ENCODE peak calls at places on chromosome 6, in five cellular contexts. One of them, this sample, is unnamed.

GRCh38 chr6:121770943-121771342 is 335.5 kb downstream of the GJA1 start:
- DNase-seq in breast epithelium: no peak
- DNase-seq in suprapubic skin: no peak
- DNase-seq in stomach: no peak
- DNase-seq in SK-N-SH: no peak
- DNase-seq in this sample: no peak

GRCh38 chr6:135162678-135163439 is 18.2 kb upstream of the MYB start:
- DNase-seq in breast epithelium: no peak
- DNase-seq in SK-N-SH: peak
- DNase-seq in stomach: peak
- DNase-seq in suprapubic skin: no peak
- DNase-seq in this sample: peak

GRCh38 chr6:129709451-129709908 is 497 bp downstream of the ARHGAP18 start:
- DNase-seq in SK-N-SH: no peak
- DNase-seq in breast epithelium: no peak
- DNase-seq in stomach: peak
- DNase-seq in suprapubic skin: no peak
- DNase-seq in this sample: no peak

GRCh38 chr6:16803294-16804006 is 42.2 kb upstream of the ATXN1 start:
- DNase-seq in SK-N-SH: no peak
- DNase-seq in breast epithelium: no peak
- DNase-seq in stomach: no peak
- DNase-seq in suprapubic skin: no peak
- DNase-seq in this sample: peak

GRCh38 chr6:32213649-32214048 is 10.2 kb downstream of the NOTCH4 start:
- DNase-seq in breast epithelium: no peak
- DNase-seq in suprapubic skin: no peak
- DNase-seq in SK-N-SH: no peak
- DNase-seq in stomach: no peak
- DNase-seq in this sample: no peak

GRCh38 chr6:25188232-25188631 is 90.9 kb upstream of the CARMIL1 start:
- DNase-seq in SK-N-SH: no peak
- DNase-seq in stomach: no peak
- DNase-seq in suprapubic skin: no peak
- DNase-seq in breast epithelium: no peak
- DNase-seq in this sample: no peak

GRCh38 chr6:125789576-125790402 is 971 bp upstream of the NCOA7 start:
- DNase-seq in stomach: peak
- DNase-seq in breast epithelium: no peak
- DNase-seq in suprapubic skin: no peak
- DNase-seq in SK-N-SH: peak
- DNase-seq in this sample: peak

GRCh38 chr6:17289491-17290106 is 8.4 kb downstream of the RBM24 start:
- DNase-seq in stomach: no peak
- DNase-seq in suprapubic skin: no peak
- DNase-seq in breast epithelium: no peak
- DNase-seq in SK-N-SH: no peak
- DNase-seq in this sample: peak

GRCh38 chr6:113636357-113636824 is 220.8 kb upstream of the MARCKS start:
- DNase-seq in stomach: no peak
- DNase-seq in breast epithelium: no peak
- DNase-seq in SK-N-SH: no peak
- DNase-seq in suprapubic skin: no peak
- DNase-seq in this sample: no peak

GRCh38 chr6:30732237-30732943 is 10.1 kb downstream of the FLOT1 start:
- DNase-seq in stomach: no peak
- DNase-seq in breast epithelium: no peak
- DNase-seq in suprapubic skin: no peak
- DNase-seq in SK-N-SH: no peak
- DNase-seq in this sample: no peak

GRCh38 chr6:134134654-134135053 is 82.2 kb upstream of the SLC2A12 start:
- DNase-seq in SK-N-SH: no peak
- DNase-seq in breast epithelium: no peak
- DNase-seq in suprapubic skin: no peak
- DNase-seq in stomach: no peak
- DNase-seq in this sample: no peak

GRCh38 chr6:16760536-16761468 is at the start of gene ATXN1:
- DNase-seq in stomach: peak
- DNase-seq in breast epithelium: peak
- DNase-seq in suprapubic skin: peak
- DNase-seq in SK-N-SH: peak
- DNase-seq in this sample: peak

GRCh38 chr6:138653435-138653834 is 120.1 kb upstream of the CCDC28A start:
- DNase-seq in breast epithelium: no peak
- DNase-seq in stomach: no peak
- DNase-seq in SK-N-SH: no peak
- DNase-seq in suprapubic skin: no peak
- DNase-seq in this sample: no peak

GRCh38 chr6:74734901-74735300 is 471.0 kb downstream of the COL12A1 start:
- DNase-seq in suprapubic skin: no peak
- DNase-seq in stomach: no peak
- DNase-seq in SK-N-SH: no peak
- DNase-seq in breast epithelium: no peak
- DNase-seq in this sample: no peak

GRCh38 chr6:44223471-44224153 is at the start of gene SLC29A1:
- DNase-seq in stomach: peak
- DNase-seq in SK-N-SH: peak
- DNase-seq in suprapubic skin: no peak
- DNase-seq in breast epithelium: peak
- DNase-seq in this sample: peak

GRCh38 chr6:81785340-81785739 is 32.9 kb upstream of the TENT5A start:
- DNase-seq in SK-N-SH: no peak
- DNase-seq in breast epithelium: no peak
- DNase-seq in stomach: no peak
- DNase-seq in suprapubic skin: no peak
- DNase-seq in this sample: no peak

GRCh38 chr6:96940322-96940721 is 15.8 kb downstream of the KLHL32 start:
- DNase-seq in SK-N-SH: no peak
- DNase-seq in stomach: no peak
- DNase-seq in breast epithelium: no peak
- DNase-seq in suprapubic skin: no peak
- DNase-seq in this sample: no peak

GRCh38 chr6:4946521-4946920 is 57.3 kb downstream of the RPP40 start:
- DNase-seq in suprapubic skin: no peak
- DNase-seq in SK-N-SH: no peak
- DNase-seq in breast epithelium: no peak
- DNase-seq in stomach: no peak
- DNase-seq in this sample: no peak

GRCh38 chr6:137849709-137850093 is 17.4 kb upstream of the TNFAIP3 start:
- DNase-seq in SK-N-SH: no peak
- DNase-seq in breast epithelium: no peak
- DNase-seq in stomach: no peak
- DNase-seq in suprapubic skin: no peak
- DNase-seq in this sample: no peak

GRCh38 chr6:151067684-151068596 is 171.8 kb upstream of the AKAP12 start:
- DNase-seq in breast epithelium: peak
- DNase-seq in stomach: peak
- DNase-seq in suprapubic skin: no peak
- DNase-seq in SK-N-SH: no peak
- DNase-seq in this sample: peak

GRCh38 chr6:16398587-16398986 is 160.2 kb downstream of the GMPR start:
- DNase-seq in SK-N-SH: no peak
- DNase-seq in suprapubic skin: no peak
- DNase-seq in breast epithelium: no peak
- DNase-seq in stomach: no peak
- DNase-seq in this sample: no peak

GRCh38 chr6:135451617-135452190 is 45.8 kb downstream of the AHI1 start:
- DNase-seq in SK-N-SH: peak
- DNase-seq in breast epithelium: no peak
- DNase-seq in stomach: no peak
- DNase-seq in suprapubic skin: no peak
- DNase-seq in this sample: no peak

GRCh38 chr6:45703041-45703739 is 312.5 kb downstream of the CLIC5 start:
- DNase-seq in stomach: no peak
- DNase-seq in suprapubic skin: no peak
- DNase-seq in SK-N-SH: no peak
- DNase-seq in breast epithelium: no peak
- DNase-seq in this sample: no peak
- TF ChIP-seq POLR2AphosphoS5 in stomach: no peak
- TF ChIP-seq POLR2AphosphoS5 in suprapubic skin: no peak
- TF ChIP-seq POLR2AphosphoS5 in SK-N-SH: no peak
- TF ChIP-seq POLR2AphosphoS5 in breast epithelium: no peak
- TF ChIP-seq POLR2AphosphoS5 in this sample: no peak

DNA sequence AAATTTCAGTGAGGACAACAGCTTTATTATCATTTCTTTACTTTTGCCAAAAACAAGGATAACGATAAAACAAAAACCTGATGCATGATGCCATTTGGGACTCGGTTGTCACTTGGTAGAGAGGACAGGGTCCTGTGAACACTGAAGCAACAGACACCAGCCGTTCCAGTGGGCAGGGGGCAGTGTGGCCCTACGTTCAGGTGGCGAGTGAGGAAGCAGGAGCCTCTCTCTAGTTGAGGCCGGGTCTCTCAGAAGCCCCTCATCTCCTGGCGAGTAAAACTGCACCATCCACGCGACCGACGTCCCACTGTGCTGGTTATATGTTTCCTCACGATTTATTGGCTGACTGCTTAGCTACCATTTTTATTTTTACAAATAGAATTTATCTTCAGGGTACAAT is 231.6 kb downstream of the THBS2 start:
- DNase-seq in SK-N-SH: peak
- DNase-seq in suprapubic skin: no peak
- DNase-seq in breast epithelium: no peak
- DNase-seq in stomach: no peak
- DNase-seq in this sample: no peak
- TF ChIP-seq CTCF in SK-N-SH: no peak
- TF ChIP-seq CTCF in suprapubic skin: no peak
- TF ChIP-seq CTCF in breast epithelium: no peak
- TF ChIP-seq CTCF in stomach: no peak
- TF ChIP-seq CTCF in this sample: no peak

DNA sequence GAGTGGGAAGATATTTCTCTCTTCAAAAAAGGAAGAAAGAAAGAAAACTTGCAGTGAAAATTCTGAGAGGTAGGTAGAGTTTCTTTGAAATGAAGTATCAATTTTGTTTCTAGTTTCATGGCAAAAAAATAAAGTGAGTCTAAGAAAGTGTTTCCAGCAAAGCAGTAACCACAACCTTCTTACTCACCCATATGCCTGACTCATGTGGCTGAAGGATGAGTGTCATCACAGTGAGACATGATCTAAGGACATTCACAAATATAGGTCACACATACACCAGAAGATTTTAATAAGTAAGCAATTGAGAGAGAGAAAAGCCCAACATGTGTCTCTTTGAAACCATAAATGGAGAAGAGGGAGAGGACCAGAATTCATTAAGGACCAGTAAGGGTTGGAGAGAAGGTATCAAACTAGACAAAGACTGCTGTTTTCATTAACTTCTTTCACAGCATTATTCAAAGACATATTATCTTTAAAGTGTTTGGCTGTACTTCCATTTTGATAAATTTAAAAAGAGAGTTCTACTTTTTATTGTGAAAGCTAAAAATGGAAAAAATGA is 169.5 kb downstream of the FRK start:
- DNase-seq in suprapubic skin: no peak
- DNase-seq in stomach: no peak
- DNase-seq in breast epithelium: no peak
- DNase-seq in SK-N-SH: no peak
- DNase-seq in this sample: no peak
- TF ChIP-seq POLR2AphosphoS5 in suprapubic skin: no peak
- TF ChIP-seq POLR2AphosphoS5 in stomach: no peak
- TF ChIP-seq POLR2AphosphoS5 in breast epithelium: no peak
- TF ChIP-seq POLR2AphosphoS5 in SK-N-SH: no peak
- TF ChIP-seq POLR2AphosphoS5 in this sample: no peak

GRCh38 chr6:159594750-159595117 is 98.3 kb downstream of the SOD2 start:
- DNase-seq in suprapubic skin: no peak
- DNase-seq in stomach: no peak
- DNase-seq in breast epithelium: no peak
- DNase-seq in SK-N-SH: no peak
- DNase-seq in this sample: no peak
- TF ChIP-seq CTCF in suprapubic skin: no peak
- TF ChIP-seq CTCF in stomach: no peak
- TF ChIP-seq CTCF in breast epithelium: no peak
- TF ChIP-seq CTCF in SK-N-SH: no peak
- TF ChIP-seq CTCF in this sample: no peak

DNA sequence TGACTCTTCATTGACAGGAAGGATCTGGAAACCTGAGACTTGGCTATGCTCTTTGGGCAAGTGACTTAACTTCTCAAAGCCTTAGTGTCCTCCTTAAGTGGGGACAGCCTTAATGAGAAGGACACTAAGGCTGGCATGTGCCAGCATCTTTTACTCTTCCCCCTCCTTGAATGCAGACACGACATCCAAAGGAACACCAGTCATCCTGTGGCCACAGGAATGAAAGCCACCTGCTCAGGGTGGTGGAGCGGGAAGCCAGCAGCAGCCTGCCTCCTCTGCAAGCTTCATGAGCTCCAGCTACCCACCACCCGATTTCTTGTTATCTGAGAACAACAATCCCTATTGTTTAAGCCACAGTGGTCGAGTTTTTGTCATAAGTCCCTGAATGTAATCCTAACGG is 44.5 kb downstream of the TMEM14B start:
- DNase-seq in breast epithelium: no peak
- DNase-seq in stomach: no peak
- DNase-seq in suprapubic skin: no peak
- DNase-seq in SK-N-SH: no peak
- DNase-seq in this sample: no peak
- TF ChIP-seq POLR2AphosphoS5 in breast epithelium: no peak
- TF ChIP-seq POLR2AphosphoS5 in stomach: no peak
- TF ChIP-seq POLR2AphosphoS5 in suprapubic skin: no peak
- TF ChIP-seq POLR2AphosphoS5 in SK-N-SH: no peak
- TF ChIP-seq POLR2AphosphoS5 in this sample: no peak